ENCODE peak calls at places on chromosomes 12 and 14, in five cellular contexts. V, U, T, Q and F are unnamed samples.
A peak's percentile ranks its signal among the peaks of the same experiment; 100 is the strongest.

GRCh38 chr14:39217214-39217879 is 16.4 kb upstream of the MIA2 start:
- DNase-seq in T (no peak), Q (no peak), V (no peak), U (no peak), F (peak; percentile 54)

GRCh38 chr14:90382491-90383125 is 14.2 kb upstream of the CALM1 start:
- DNase-seq in V (peak; percentile 77), U (peak; percentile 62), Q (no peak), T (peak; percentile 91), F (peak; percentile 96)

GRCh38 chr12:22101749-22102243 is 55.8 kb downstream of the CMAS start:
- DNase-seq in V (no peak), T (no peak), Q (no peak), U (no peak), F (peak; percentile 1)

GRCh38 chr12:14714437-14714836 is 18.0 kb upstream of the GUCY2C start:
- DNase-seq in T (no peak), V (peak; percentile 46), U (no peak), Q (no peak), F (no peak)

GRCh38 chr12:70309348-70309747 is 56.7 kb upstream of the KCNMB4 start:
- DNase-seq in T (no peak), U (no peak), V (no peak), Q (no peak), F (no peak)

GRCh38 chr14:103177376-103177775 is 54.1 kb downstream of the TNFAIP2 start:
- DNase-seq in Q (no peak), U (no peak), V (no peak), T (no peak), F (no peak)

GRCh38 chr12:24226745-24227350 is 277.4 kb upstream of the SOX5 start:
- DNase-seq in Q (no peak), V (no peak), T (peak; percentile 6), U (no peak), F (peak; percentile 57)

GRCh38 chr14:61547186-61548121 is 147.9 kb upstream of the HIF1A start:
- DNase-seq in Q (no peak), T (no peak), U (no peak), V (no peak), F (no peak)

GRCh38 chr12:109461846-109462766 is 15.0 kb downstream of the KCTD10 start:
- DNase-seq in Q (no peak), U (no peak), V (no peak), T (peak; percentile 82), F (peak; percentile 79)

GRCh38 chr12:54592316-54592715 is 3.9 kb upstream of the PPP1R1A start:
- DNase-seq in Q (no peak), V (no peak), U (no peak), T (peak; percentile 65), F (no peak)

GRCh38 chr12:60148109-60148508 is 552.3 kb downstream of the SLC16A7 start:
- DNase-seq in V (no peak), Q (no peak), U (no peak), T (no peak), F (no peak)

GRCh38 chr14:92729632-92730358 is 18.6 kb downstream of the LGMN start:
- DNase-seq in U (no peak), Q (no peak), V (no peak), T (no peak), F (no peak)

GRCh38 chr12:45726594-45727300 is 2.8 kb upstream of the ARID2 start:
- DNase-seq in Q (no peak), T (peak; percentile 69), V (peak; percentile 89), U (peak; percentile 16), F (peak; percentile 51)

GRCh38 chr14:102058146-102058545 is 28.7 kb downstream of the HSP90AA1 start:
- DNase-seq in Q (no peak), T (no peak), U (no peak), V (no peak), F (no peak)

GRCh38 chr12:22230280-22230794 is 104.2 kb downstream of the ST8SIA1 start:
- DNase-seq in T (peak; percentile 12), U (no peak), Q (no peak), V (no peak), F (no peak)

GRCh38 chr14:57870686-57871457 is 5.0 kb upstream of the SLC35F4 start:
- DNase-seq in V (no peak), T (peak; percentile 27), Q (peak; percentile 6), U (no peak), F (no peak)

GRCh38 chr14:104221636-104222375 is 83.4 kb downstream of the KIF26A start:
- DNase-seq in Q (no peak), T (peak; percentile 73), U (no peak), V (no peak), F (no peak)

GRCh38 chr14:50008562-50009355 is 107.6 kb downstream of the VCPKMT start:
- DNase-seq in Q (no peak), V (no peak), T (no peak), U (no peak), F (no peak)

GRCh38 chr14:101561145-101561896 is at the start of gene DIO3:
- DNase-seq in V (no peak), T (peak; percentile 93), U (no peak), Q (peak; percentile 92), F (no peak)